ENCODE peak calls at places on chromosomes 16 and 17, in four cellular contexts. K is IMR-90, Z is foreskin melanocyte, B is OCI-LY7. A is an unnamed sample.

GRCh38 chr17:42421479-42422332 is 1.4 kb downstream of the CAVIN1 start:
- DNase-seq in B (no peak), K (peak; percentile 81), Z (no peak), A (no peak)

GRCh38 chr16:70433456-70434103 is 5.3 kb downstream of the ST3GAL2 start:
- DNase-seq in Z (peak; percentile 30), K (peak; percentile 87), B (peak; percentile 25), A (no peak)

GRCh38 chr17:58520843-58521430 is 6.5 kb upstream of the MTMR4 start:
- DNase-seq in K (peak; percentile 13), Z (no peak), B (peak; percentile 79), A (no peak)

GRCh38 chr16:23515881-23516280 is 5.6 kb upstream of the GGA2 start:
- DNase-seq in K (no peak), B (no peak), Z (no peak), A (no peak)

GRCh38 chr16:8374032-8374431 is 216.3 kb downstream of the TMEM114 start:
- DNase-seq in K (no peak), Z (no peak), B (no peak), A (no peak)

GRCh38 chr16:50373345-50373701 is 4.5 kb upstream of the BRD7 start:
- DNase-seq in Z (no peak), B (no peak), K (no peak), A (no peak)

GRCh38 chr16:79049040-79049439 is 551.5 kb downstream of the MAF start:
- DNase-seq in B (no peak), K (no peak), Z (no peak), A (no peak)

GRCh38 chr16:47311738-47312505 is 148.9 kb downstream of the ITFG1 start:
- DNase-seq in Z (peak; percentile 10), K (peak; percentile 57), B (peak; percentile 49), A (no peak)

GRCh38 chr17:17684901-17685774 is 3.9 kb downstream of the RAI1 start:
- DNase-seq in Z (no peak), B (no peak), K (peak; percentile 66), A (no peak)

GRCh38 chr17:2222901-2223616 is 80.5 kb downstream of the SMG6 start:
- DNase-seq in B (no peak), K (peak; percentile 80), Z (peak; percentile 50), A (no peak)

GRCh38 chr17:27489045-27489715 is 32.9 kb downstream of the KSR1 start:
- DNase-seq in K (peak; percentile 59), B (no peak), Z (no peak), A (no peak)

GRCh38 chr17:29154516-29155234 is 25.5 kb downstream of the MYO18A start:
- DNase-seq in Z (no peak), K (no peak), B (no peak), A (no peak)

GRCh38 chr16:9191274-9191850 is 99.9 kb downstream of the HAPSTR1 start:
- DNase-seq in B (no peak), K (no peak), Z (no peak), A (no peak)

GRCh38 chr16:1708768-1709180 is 2.8 kb downstream of the MAPK8IP3 start:
- DNase-seq in Z (no peak), K (peak; percentile 86), B (no peak), A (no peak)

GRCh38 chr17:12342609-12343248 is 322.1 kb downstream of the MAP2K4 start:
- DNase-seq in Z (no peak), B (peak; percentile 31), K (no peak), A (no peak)

GRCh38 chr17:9937164-9937835 is 32.2 kb upstream of the RCVRN start:
- DNase-seq in Z (no peak), K (no peak), B (no peak), A (no peak)

GRCh38 chr17:54439816-54440215 is 460.8 kb upstream of the TOM1L1 start:
- DNase-seq in B (no peak), K (no peak), Z (no peak), A (no peak)

GRCh38 chr17:32777436-32777835 is 99.5 kb downstream of the MYO1D start:
- DNase-seq in Z (no peak), K (peak; percentile 6), B (no peak), A (no peak)

GRCh38 chr17:67605259-67605912 is 112.3 kb upstream of the NOL11 start:
- DNase-seq in B (no peak), Z (no peak), K (no peak), A (no peak)

A was measured in activated naive CD4-positive, alpha-beta T cell.